ENCODE peak calls at places on chromosomes 2 and 18, in seven cellular contexts. J is NCI-H1436 treated with DMSO at 0.1 percent for 48 hours, L is mucosa of descending colon, T is NCI-H1092, F is A549, Y is substantia nigra, S is head of caudate nucleus. Z is an unnamed sample.
A peak's percentile ranks its signal among the peaks of the same experiment; 100 is the strongest.

GRCh38 chr2:235543126-235543750 is 49.4 kb downstream of the AGAP1 start:
- DNase-seq in J (no peak), L (peak; percentile 57), T (no peak), F (no peak), Y (no peak), S (peak; percentile 77), Z (no peak)

GRCh38 chr18:45562567-45563479 is 52.5 kb upstream of the SLC14A2 start:
- DNase-seq in J (no peak), L (peak; percentile 49), T (no peak), F (no peak), Y (no peak), S (no peak), Z (no peak)

GRCh38 chr2:95082479-95082878 is 39.1 kb downstream of the MRPS5 start:
- DNase-seq in J (no peak), L (no peak), T (no peak), F (no peak), Y (no peak), S (no peak), Z (no peak)

GRCh38 chr2:166138667-166139066 is 10.8 kb upstream of the SCN1A start:
- DNase-seq in J (no peak), L (no peak), T (no peak), F (no peak), Y (no peak), S (no peak), Z (no peak)

GRCh38 chr2:36564377-36564930 is 33.5 kb downstream of the FEZ2 start:
- DNase-seq in J (no peak), L (no peak), T (no peak), F (no peak), Y (peak; percentile 12), S (peak; percentile 27), Z (no peak)

GRCh38 chr2:68385232-68385906 is 20.3 kb downstream of the PLEK start:
- DNase-seq in J (no peak), L (no peak), T (no peak), F (no peak), Y (no peak), S (no peak), Z (peak; percentile 35)

GRCh38 chr18:5456577-5457466 is 87.0 kb downstream of the EPB41L3 start:
- DNase-seq in J (no peak), L (no peak), T (no peak), F (no peak), Y (peak; percentile 21), S (no peak), Z (peak; percentile 13)

GRCh38 chr18:35075132-35075531 is 33.9 kb downstream of the MAPRE2 start:
- DNase-seq in J (no peak), L (no peak), T (no peak), F (no peak), Y (no peak), S (no peak), Z (no peak)

GRCh38 chr2:69345434-69345833 is 41.6 kb downstream of the GFPT1 start:
- DNase-seq in J (no peak), L (no peak), T (no peak), F (no peak), Y (no peak), S (no peak), Z (no peak)

GRCh38 chr2:120793682-120794403 is 58.2 kb downstream of the GLI2 start:
- DNase-seq in J (no peak), L (no peak), T (no peak), F (no peak), Y (no peak), S (no peak), Z (no peak)

GRCh38 chr2:56583796-56584313 is 400.1 kb downstream of the CCDC85A start:
- DNase-seq in J (no peak), L (no peak), T (no peak), F (no peak), Y (no peak), S (no peak), Z (no peak)

GRCh38 chr2:25207078-25207545 is 38.7 kb upstream of the POMC start:
- DNase-seq in J (no peak), L (no peak), T (no peak), F (no peak), Y (no peak), S (no peak), Z (no peak)

GRCh38 chr2:96693286-96694200 is 46.3 kb downstream of the LMAN2L start:
- DNase-seq in J (no peak), L (no peak), T (no peak), F (no peak), Y (no peak), S (no peak), Z (no peak)

GRCh38 chr2:201432038-201432437 is 19.2 kb downstream of the TRAK2 start:
- DNase-seq in J (no peak), L (no peak), T (no peak), F (no peak), Y (no peak), S (no peak), Z (no peak)

GRCh38 chr18:77080283-77080682 is 52.3 kb downstream of the MBP start:
- DNase-seq in J (no peak), L (no peak), T (no peak), F (no peak), Y (no peak), S (no peak), Z (no peak)

GRCh38 chr18:2207294-2207693 is 364.0 kb downstream of the METTL4 start:
- DNase-seq in J (no peak), L (no peak), T (no peak), F (no peak), Y (no peak), S (no peak), Z (no peak)

GRCh38 chr2:18976112-18976961 is 382.1 kb downstream of the OSR1 start:
- DNase-seq in J (peak; percentile 62), L (peak; percentile 23), T (peak; percentile 64), F (no peak), Y (no peak), S (no peak), Z (no peak)

GRCh38 chr18:908631-909621 is 4.3 kb downstream of the ADCYAP1 start:
- DNase-seq in J (no peak), L (no peak), T (peak; percentile 45), F (no peak), Y (no peak), S (no peak), Z (no peak)

GRCh38 chr2:27271631-27272340 is 3.4 kb upstream of the DNAJC5G start:
- DNase-seq in J (no peak), L (no peak), T (no peak), F (no peak), Y (no peak), S (no peak), Z (no peak)

GRCh38 chr18:69951182-69951581 is 3.5 kb upstream of the CD226 start:
- DNase-seq in J (no peak), L (no peak), T (no peak), F (no peak), Y (no peak), S (no peak), Z (no peak)

GRCh38 chr18:9719421-9719981 is 11.4 kb downstream of the RAB31 start:
- DNase-seq in J (no peak), L (no peak), T (no peak), F (peak; percentile 67), Y (no peak), S (peak; percentile 79), Z (no peak)

GRCh38 chr18:4987452-4988405 is 209.3 kb downstream of the AKAIN1 start:
- DNase-seq in J (no peak), L (no peak), T (peak; percentile 6), F (no peak), Y (no peak), S (no peak), Z (no peak)

GRCh38 chr2:273338-273737 is 8.6 kb downstream of the ACP1 start:
- DNase-seq in J (no peak), L (peak; percentile 35), T (peak; percentile 2), F (no peak), Y (no peak), S (no peak), Z (no peak)

GRCh38 chr18:58370662-58371061 is 258.2 kb downstream of the ALPK2 start:
- DNase-seq in J (no peak), L (no peak), T (no peak), F (no peak), Y (no peak), S (no peak), Z (no peak)

GRCh38 chr18:32301976-32302743 is 112.3 kb downstream of the MEP1B start:
- DNase-seq in J (no peak), L (no peak), T (no peak), F (peak; percentile 5), Y (no peak), S (no peak), Z (no peak)

GRCh38 chr18:56373601-56374000 is 264.8 kb downstream of the TXNL1 start:
- DNase-seq in J (no peak), L (no peak), T (no peak), F (no peak), Y (no peak), S (no peak), Z (no peak)

GRCh38 chr18:50853863-50854271 is 25.1 kb upstream of the ME2 start:
- DNase-seq in J (no peak), L (peak; percentile 60), T (no peak), F (peak; percentile 37), Y (no peak), S (no peak), Z (no peak)

GRCh38 chr2:201781583-201782051 is 884 bp upstream of the ALS2 start:
- DNase-seq in J (no peak), L (no peak), T (no peak), F (peak; percentile 27), Y (peak; percentile 30), S (peak; percentile 52), Z (peak; percentile 4)

GRCh38 chr2:195501746-195502145 is 155.3 kb upstream of the SLC39A10 start:
- DNase-seq in J (no peak), L (no peak), T (no peak), F (no peak), Y (no peak), S (no peak), Z (no peak)

GRCh38 chr18:74868461-74868860 is 270.8 kb downstream of the ZNF407 start:
- DNase-seq in J (no peak), L (no peak), T (no peak), F (no peak), Y (no peak), S (no peak), Z (no peak)